ENCODE peak calls at places on chromosomes 13 and 19, in four cellular contexts. One of them, this sample, is unnamed.

GRCh38 chr13:23743269-23743668 is 145.9 kb downstream of the MIPEP start:
- DNase-seq in tibial nerve: no peak
- DNase-seq in upper lobe of left lung: no peak
- DNase-seq in aorta: no peak
- DNase-seq in this sample: no peak

GRCh38 chr13:27117947-27118346 is 53.7 kb downstream of the USP12 start:
- DNase-seq in tibial nerve: no peak
- DNase-seq in upper lobe of left lung: no peak
- DNase-seq in aorta: no peak
- DNase-seq in this sample: no peak

GRCh38 chr19:28727133-28727834 is 485.7 kb downstream of the UQCRFS1 start:
- DNase-seq in tibial nerve: no peak
- DNase-seq in upper lobe of left lung: peak; percentile 87
- DNase-seq in aorta: peak; percentile 50
- DNase-seq in this sample: peak; percentile 21

GRCh38 chr19:18903146-18904056 is 7.4 kb upstream of the CERS1 start:
- DNase-seq in tibial nerve: no peak
- DNase-seq in upper lobe of left lung: peak; percentile 65
- DNase-seq in aorta: no peak
- DNase-seq in this sample: no peak

GRCh38 chr13:106417467-106418110 is 117.9 kb downstream of the EFNB2 start:
- DNase-seq in tibial nerve: no peak
- DNase-seq in upper lobe of left lung: no peak
- DNase-seq in aorta: no peak
- DNase-seq in this sample: no peak

GRCh38 chr13:90154311-90154960 is 1193.1 kb upstream of the MIR17HG start:
- DNase-seq in tibial nerve: no peak
- DNase-seq in upper lobe of left lung: no peak
- DNase-seq in aorta: no peak
- DNase-seq in this sample: no peak

GRCh38 chr19:42090687-42091086 is 14.7 kb downstream of the ZNF574 start:
- DNase-seq in tibial nerve: no peak
- DNase-seq in upper lobe of left lung: no peak
- DNase-seq in aorta: no peak
- DNase-seq in this sample: no peak

GRCh38 chr13:25699600-25699999 is 327.8 kb downstream of the ATP8A2 start:
- DNase-seq in tibial nerve: no peak
- DNase-seq in upper lobe of left lung: no peak
- DNase-seq in aorta: no peak
- DNase-seq in this sample: no peak

GRCh38 chr13:48842316-48842715 is 133.4 kb upstream of the FNDC3A start:
- DNase-seq in tibial nerve: no peak
- DNase-seq in upper lobe of left lung: no peak
- DNase-seq in aorta: no peak
- DNase-seq in this sample: no peak

GRCh38 chr13:61045197-61045596 is 370.5 kb downstream of the PCDH20 start:
- DNase-seq in tibial nerve: no peak
- DNase-seq in upper lobe of left lung: no peak
- DNase-seq in aorta: no peak
- DNase-seq in this sample: no peak

GRCh38 chr19:57779220-57779845 is 9.9 kb downstream of the ZNF586 start:
- DNase-seq in tibial nerve: no peak
- DNase-seq in upper lobe of left lung: no peak
- DNase-seq in aorta: no peak
- DNase-seq in this sample: no peak

GRCh38 chr13:109088528-109088927 is 459.1 kb downstream of the MYO16 start:
- DNase-seq in tibial nerve: no peak
- DNase-seq in upper lobe of left lung: peak; percentile 59
- DNase-seq in aorta: no peak
- DNase-seq in this sample: no peak

GRCh38 chr13:29849731-29850212 is 645 bp downstream of the UBL3 start:
- DNase-seq in tibial nerve: peak; percentile 49
- DNase-seq in upper lobe of left lung: peak; percentile 92
- DNase-seq in aorta: peak; percentile 78
- DNase-seq in this sample: no peak

GRCh38 chr13:36905944-36906343 is 14.1 kb downstream of the SMAD9 start:
- DNase-seq in tibial nerve: no peak
- DNase-seq in upper lobe of left lung: no peak
- DNase-seq in aorta: no peak
- DNase-seq in this sample: no peak

GRCh38 chr19:38658462-38659306 is 11.2 kb downstream of the ACTN4 start:
- DNase-seq in tibial nerve: no peak
- DNase-seq in upper lobe of left lung: no peak
- DNase-seq in aorta: no peak
- DNase-seq in this sample: no peak
- H3K4me1 ChIP-seq in tibial nerve: peaks cover 93% of the 10 kb centered on the region
- H3K4me1 ChIP-seq in upper lobe of left lung: peaks cover 100% of the 10 kb centered on the region
- H3K4me1 ChIP-seq in aorta: peaks cover 22% of the 10 kb centered on the region
- H3K4me1 ChIP-seq in this sample: peaks cover 53% of the 10 kb centered on the region

GRCh38 chr19:56116606-56117005 is 4.5 kb downstream of the ZNF787 start:
- DNase-seq in tibial nerve: no peak
- DNase-seq in upper lobe of left lung: no peak
- DNase-seq in aorta: no peak
- DNase-seq in this sample: no peak

GRCh38 chr19:56113071-56113632 is 7.9 kb downstream of the ZNF787 start:
- DNase-seq in tibial nerve: no peak
- DNase-seq in upper lobe of left lung: no peak
- DNase-seq in aorta: no peak
- DNase-seq in this sample: no peak

GRCh38 chr19:56115490-56115889 is 5.6 kb downstream of the ZNF787 start:
- DNase-seq in tibial nerve: no peak
- DNase-seq in upper lobe of left lung: no peak
- DNase-seq in aorta: no peak
- DNase-seq in this sample: no peak

GRCh38 chr19:56114051-56114694 is 6.9 kb downstream of the ZNF787 start:
- DNase-seq in tibial nerve: no peak
- DNase-seq in upper lobe of left lung: no peak
- DNase-seq in aorta: no peak
- DNase-seq in this sample: no peak

GRCh38 chr19:56114711-56115110 is 6.4 kb downstream of the ZNF787 start:
- DNase-seq in tibial nerve: no peak
- DNase-seq in upper lobe of left lung: peak; percentile 71
- DNase-seq in aorta: no peak
- DNase-seq in this sample: no peak
- H3K4me1 ChIP-seq in tibial nerve: peaks cover 59% of the 10 kb centered on the region
- H3K4me1 ChIP-seq in upper lobe of left lung: peaks cover 80% of the 10 kb centered on the region
- H3K4me1 ChIP-seq in aorta: no peaks in the 10 kb centered on the region
- H3K4me1 ChIP-seq in this sample: peaks cover 19% of the 10 kb centered on the region

GRCh38 chr13:21020176-21020575 is 41.2 kb downstream of the LATS2 start:
- DNase-seq in tibial nerve: no peak
- DNase-seq in upper lobe of left lung: no peak
- DNase-seq in aorta: no peak
- DNase-seq in this sample: no peak
- H3K4me1 ChIP-seq in tibial nerve: peaks cover 7% of the 10 kb centered on the region
- H3K4me1 ChIP-seq in upper lobe of left lung: peaks cover 33% of the 10 kb centered on the region
- H3K4me1 ChIP-seq in aorta: peaks cover 6% of the 10 kb centered on the region
- H3K4me1 ChIP-seq in this sample: peaks cover 3% of the 10 kb centered on the region

DNA sequence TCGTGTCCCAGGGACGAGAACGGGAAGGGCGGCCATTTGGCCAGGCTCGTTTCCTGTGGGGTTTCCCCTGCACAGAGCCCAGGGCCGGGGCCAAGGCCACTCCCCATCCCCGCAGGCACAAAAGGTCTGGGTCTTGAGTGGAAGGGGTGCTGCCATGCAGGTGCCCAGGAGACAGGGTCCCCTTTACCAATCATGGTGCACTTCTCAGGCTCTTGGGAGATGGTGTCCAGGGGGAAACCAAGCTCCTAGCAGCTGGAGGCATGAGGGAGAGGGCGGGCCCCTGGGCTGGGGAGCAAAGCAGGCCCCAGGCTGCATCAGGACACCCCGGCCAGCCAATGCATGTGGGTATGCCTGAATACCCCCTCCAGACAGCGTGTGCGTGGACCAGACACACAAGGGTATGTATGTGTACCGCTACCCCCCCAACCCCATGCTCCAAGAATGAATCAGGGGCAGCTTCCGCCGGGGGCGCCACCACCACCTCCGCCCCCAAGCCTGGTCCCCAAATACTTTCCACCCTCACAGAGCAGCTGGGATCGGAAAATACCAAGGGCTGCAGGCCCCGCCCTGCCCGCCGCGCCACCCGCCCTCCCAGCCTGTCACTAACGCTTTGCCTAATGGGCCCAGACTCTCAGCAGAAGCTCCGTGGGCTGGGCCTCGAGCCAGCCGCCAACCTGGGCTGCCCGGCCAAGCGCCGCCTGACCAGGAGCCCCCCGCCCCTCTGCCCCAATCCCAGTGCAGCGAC is 37.6 kb upstream of the NANOS3 start:
- DNase-seq in tibial nerve: peak; percentile 75
- DNase-seq in upper lobe of left lung: peak; percentile 97
- DNase-seq in aorta: peak; percentile 97
- DNase-seq in this sample: peak; percentile 89
- H3K4me1 ChIP-seq in tibial nerve: peaks cover 73% of the 10 kb centered on the region
- H3K4me1 ChIP-seq in upper lobe of left lung: peaks cover 80% of the 10 kb centered on the region
- H3K4me1 ChIP-seq in aorta: no peaks in the 10 kb centered on the region
- H3K4me1 ChIP-seq in this sample: peaks cover 82% of the 10 kb centered on the region

GRCh38 chr13:99947666-99948065 is 23.9 kb downstream of the ZIC5 start:
- DNase-seq in tibial nerve: no peak
- DNase-seq in upper lobe of left lung: no peak
- DNase-seq in aorta: no peak
- DNase-seq in this sample: no peak

GRCh38 chr13:99948411-99948810 is 23.2 kb downstream of the ZIC5 start:
- DNase-seq in tibial nerve: no peak
- DNase-seq in upper lobe of left lung: no peak
- DNase-seq in aorta: no peak
- DNase-seq in this sample: no peak

GRCh38 chr13:99941911-99942310 is 29.7 kb downstream of the ZIC5 start:
- DNase-seq in tibial nerve: no peak
- DNase-seq in upper lobe of left lung: no peak
- DNase-seq in aorta: no peak
- DNase-seq in this sample: no peak

GRCh38 chr13:99941086-99941485 is 30.5 kb downstream of the ZIC5 start:
- DNase-seq in tibial nerve: no peak
- DNase-seq in upper lobe of left lung: no peak
- DNase-seq in aorta: no peak
- DNase-seq in this sample: no peak

DNA sequence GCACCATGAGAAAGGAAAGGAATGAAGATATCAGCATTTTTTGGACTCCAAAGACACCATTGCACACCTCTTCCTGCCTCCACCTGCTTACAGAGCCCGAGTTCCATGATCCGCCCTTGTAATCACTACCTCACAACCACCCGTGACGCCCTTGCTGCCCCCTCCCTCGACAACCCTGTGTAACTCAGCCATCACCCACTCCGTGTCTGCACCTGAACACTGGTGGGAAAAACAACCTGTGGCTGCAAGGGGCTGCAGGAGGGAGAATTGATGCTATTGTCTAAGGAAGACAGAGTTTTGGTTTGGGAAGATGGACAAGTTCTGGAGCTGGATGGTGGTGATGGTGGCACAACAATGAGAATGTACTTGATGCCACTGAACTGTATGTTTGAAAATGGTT is 27.0 kb downstream of the ZIC5 start:
- DNase-seq in tibial nerve: no peak
- DNase-seq in upper lobe of left lung: no peak
- DNase-seq in aorta: no peak
- DNase-seq in this sample: no peak
- H3K4me1 ChIP-seq in tibial nerve: no peaks in the 10 kb centered on the region
- H3K4me1 ChIP-seq in upper lobe of left lung: peaks cover 4% of the 10 kb centered on the region
- H3K4me1 ChIP-seq in aorta: no peaks in the 10 kb centered on the region
- H3K4me1 ChIP-seq in this sample: no peaks in the 10 kb centered on the region

DNA sequence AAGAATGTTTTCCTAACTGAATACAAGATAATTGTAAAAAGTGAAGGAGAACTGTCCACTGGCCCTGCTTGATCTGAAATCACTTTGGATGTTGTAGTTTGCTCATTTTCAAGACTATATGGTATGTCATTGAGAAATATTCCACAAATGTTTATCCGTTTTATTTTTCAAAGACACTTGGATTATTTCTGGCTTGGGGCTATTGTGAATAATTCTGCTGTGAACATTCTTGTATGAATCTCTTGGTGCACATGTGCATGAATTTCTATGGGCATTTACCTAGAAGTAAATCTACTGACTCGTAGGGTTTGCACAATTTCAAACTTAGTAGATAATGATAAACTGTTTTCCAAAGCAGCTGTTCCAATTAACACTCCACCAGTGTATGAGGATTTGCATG is 8.6 kb downstream of the RXFP2 start:
- DNase-seq in tibial nerve: no peak
- DNase-seq in upper lobe of left lung: no peak
- DNase-seq in aorta: no peak
- DNase-seq in this sample: no peak
- H3K4me1 ChIP-seq in tibial nerve: no peaks in the 10 kb centered on the region
- H3K4me1 ChIP-seq in upper lobe of left lung: no peaks in the 10 kb centered on the region
- H3K4me1 ChIP-seq in aorta: no peaks in the 10 kb centered on the region
- H3K4me1 ChIP-seq in this sample: no peaks in the 10 kb centered on the region

This sample was measured in CD8-positive, alpha-beta T cell.